ENCODE peak calls at places on chromosomes 6 and 20, in seven cellular contexts. A is stomach, S is spleen, V is suprapubic skin, L is upper lobe of left lung, G is K562, R is HL-60. D is an unnamed sample. For H3K27me3, the result is how much of the 10 kb centered on the place peaks cover.

GRCh38 chr6:43713611-43714310 is 26.2 kb upstream of the MRPS18A start:
- DNase-seq in A (no peak), S (no peak), V (no peak), L (no peak), G (no peak), R (no peak), D (no peak)

GRCh38 chr6:137878810-137879285 is 11.8 kb downstream of the TNFAIP3 start:
- DNase-seq in A (no peak), S (peak), V (peak), L (peak), G (no peak), R (no peak), D (peak)

GRCh38 chr6:136317023-136317649 is 27.5 kb upstream of the BCLAF1 start:
- DNase-seq in A (peak), S (no peak), V (no peak), L (no peak), G (peak), R (peak), D (peak)

GRCh38 chr20:19817017-19817416 is 59.0 kb downstream of the RIN2 start:
- DNase-seq in A (no peak), S (no peak), V (no peak), L (no peak), G (no peak), R (no peak), D (no peak)

GRCh38 chr6:31701666-31702420 is 1.3 kb downstream of the ABHD16A start:
- DNase-seq in A (no peak), S (no peak), V (no peak), L (no peak), G (no peak), R (no peak), D (no peak)

GRCh38 chr20:32453467-32454163 is 95.5 kb downstream of the ASXL1 start:
- DNase-seq in A (no peak), S (peak), V (no peak), L (no peak), G (no peak), R (no peak), D (no peak)

GRCh38 chr6:24761193-24761835 is 13.4 kb upstream of the GMNN start:
- DNase-seq in A (no peak), S (no peak), V (no peak), L (peak), G (peak), R (no peak), D (no peak)

GRCh38 chr20:25039697-25040437 is 18.1 kb downstream of the ACSS1 start:
- DNase-seq in A (peak), S (peak), V (peak), L (no peak), G (no peak), R (no peak), D (peak)

GRCh38 chr6:4225207-4225872 is 90.0 kb upstream of the ECI2 start:
- DNase-seq in A (no peak), S (no peak), V (no peak), L (no peak), G (no peak), R (no peak), D (no peak)

DNA sequence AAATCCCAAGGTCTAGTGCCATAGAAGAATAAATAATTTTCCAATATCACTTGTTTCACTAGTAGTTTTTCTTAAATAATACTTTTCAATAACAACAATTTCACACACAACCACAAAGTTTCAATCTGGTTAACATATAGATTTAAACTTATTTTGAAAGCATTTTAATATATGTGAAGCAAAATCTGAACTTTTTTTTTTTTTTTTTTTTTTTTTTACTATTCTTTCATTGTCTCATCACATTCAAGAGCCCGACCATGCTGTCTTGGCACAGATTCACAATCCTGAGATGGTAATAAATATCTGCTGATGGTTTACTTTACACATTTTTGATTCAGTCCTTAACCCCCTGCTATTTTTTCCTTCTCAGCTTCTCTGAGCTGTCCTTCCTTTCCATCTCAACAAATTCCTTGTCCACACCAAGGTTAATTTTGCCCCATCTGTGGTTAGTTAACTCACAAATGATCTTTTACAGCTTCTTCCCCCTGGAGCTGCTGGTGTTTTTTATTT is 262.8 kb downstream of the TMEM242 start:
- DNase-seq in A (no peak), S (no peak), V (no peak), L (no peak), G (no peak), R (no peak), D (no peak)
- TF ChIP-seq POLR2AphosphoS5 in A (no peak), S (no peak), V (no peak), L (no peak), G (no peak), R (no peak), D (no peak)

DNA sequence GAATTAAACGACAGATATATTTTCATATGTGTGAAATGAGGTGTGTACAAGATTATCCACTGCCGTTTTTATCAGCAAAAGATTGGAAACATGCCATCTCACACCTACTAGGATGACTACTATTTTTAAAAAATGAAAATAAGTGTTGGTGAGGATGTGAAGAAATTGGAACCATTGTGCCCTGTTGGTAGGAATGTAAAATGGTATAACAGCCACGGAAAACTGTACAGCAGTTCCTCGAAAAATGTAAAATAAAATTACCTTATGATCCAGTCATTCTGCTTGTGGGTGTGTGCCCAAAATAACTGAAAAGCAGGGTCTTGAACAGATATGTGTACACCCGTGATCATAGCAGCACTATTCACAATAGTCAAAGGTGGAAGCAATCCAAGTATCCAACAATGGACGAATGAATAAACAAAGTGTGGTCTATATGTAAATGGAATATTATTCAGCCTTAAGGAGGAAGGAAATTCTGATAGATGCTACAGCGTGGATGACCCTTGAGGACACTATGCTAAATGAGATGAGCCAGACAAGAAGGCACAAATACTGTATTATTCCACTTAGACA is 27.0 kb upstream of the CCN5 start:
- DNase-seq in A (no peak), S (no peak), V (no peak), L (no peak), G (no peak), R (no peak), D (no peak)
- TF ChIP-seq CTCF in A (no peak), S (no peak), V (no peak), L (no peak), G (no peak), R (no peak), D (no peak)

DNA sequence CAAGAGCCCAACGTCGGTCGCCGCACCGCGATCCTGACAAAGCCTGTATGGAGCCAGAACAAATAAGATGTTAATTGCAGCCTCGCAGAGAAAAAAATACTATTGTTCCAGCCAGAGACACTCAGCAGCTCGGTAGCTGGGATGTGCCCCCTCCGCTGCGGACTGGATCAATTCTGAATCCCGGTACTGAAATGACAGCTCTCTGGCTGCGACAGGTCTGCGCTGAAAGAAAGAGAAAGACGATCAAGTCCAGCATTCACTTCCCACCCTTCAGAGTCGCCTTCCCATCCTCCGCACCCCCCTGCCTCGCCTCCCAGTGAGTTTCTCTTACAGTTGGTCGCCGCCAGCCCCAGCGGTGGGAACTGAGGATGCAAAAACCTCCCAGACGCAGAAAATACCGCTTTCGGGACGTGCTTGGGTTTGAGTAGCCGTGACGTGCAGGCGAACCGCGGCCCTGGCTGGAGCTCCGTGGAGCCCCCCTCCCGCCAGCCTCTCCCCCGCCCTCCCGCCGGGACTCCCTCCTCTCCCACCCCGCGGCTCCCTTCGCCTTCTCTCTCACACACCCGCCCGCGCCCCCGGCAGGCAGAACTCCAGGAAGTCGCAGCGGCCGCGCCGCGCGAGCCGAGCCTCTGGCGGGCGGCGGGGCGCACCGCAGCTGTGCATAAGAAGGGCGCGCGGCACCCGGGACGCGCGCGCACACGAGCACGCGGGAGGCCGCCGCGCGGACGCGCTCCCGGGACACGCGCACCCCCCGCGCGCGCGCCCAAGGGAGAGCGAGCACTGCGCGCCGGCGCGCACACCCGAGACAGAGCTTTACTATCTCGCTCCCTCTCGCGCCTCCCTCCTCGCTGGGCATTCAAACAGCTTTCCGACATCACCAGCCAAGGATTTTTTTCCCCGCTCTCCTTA is at the start of gene ADGRB3:
- DNase-seq in A (peak), S (peak), V (peak), L (peak), G (peak), R (peak), D (peak)
- H3K27me3 ChIP-seq in A (half or more), S (under half), V (under half), L (under half), G (under half), R (under half), D (under half)

DNA sequence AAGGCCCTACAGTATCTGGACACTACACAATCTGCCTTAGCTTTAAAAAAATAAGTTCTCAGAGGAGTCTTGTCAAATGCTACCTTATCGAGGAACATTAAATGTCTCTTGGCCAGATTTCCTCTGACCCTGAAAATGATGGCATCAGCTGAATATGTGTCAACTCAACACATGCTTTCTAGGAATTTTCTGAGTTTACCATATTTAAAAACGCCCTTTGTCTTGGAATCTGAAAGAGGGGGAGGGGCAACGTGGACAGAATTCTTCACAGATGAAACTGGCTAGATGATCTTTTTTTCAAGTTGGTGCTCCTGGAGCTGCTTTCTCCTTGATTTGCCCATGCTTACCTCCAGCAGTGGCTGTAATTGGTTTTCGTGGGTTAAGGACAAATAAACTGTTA is 5.1 kb downstream of the SOX4 start:
- DNase-seq in A (no peak), S (no peak), V (no peak), L (no peak), G (no peak), R (no peak), D (no peak)
- TF ChIP-seq POLR2AphosphoS5 in A (no peak), S (no peak), V (no peak), L (no peak), G (no peak), R (no peak), D (no peak)

GRCh38 chr6:166544294-166544605 is 42.2 kb downstream of the RAMACL start:
- DNase-seq in A (no peak), S (peak), V (no peak), L (no peak), G (no peak), R (no peak), D (no peak)
- TF ChIP-seq CTCF in A (no peak), S (no peak), V (no peak), L (no peak), G (no peak), R (no peak), D (no peak)

DNA sequence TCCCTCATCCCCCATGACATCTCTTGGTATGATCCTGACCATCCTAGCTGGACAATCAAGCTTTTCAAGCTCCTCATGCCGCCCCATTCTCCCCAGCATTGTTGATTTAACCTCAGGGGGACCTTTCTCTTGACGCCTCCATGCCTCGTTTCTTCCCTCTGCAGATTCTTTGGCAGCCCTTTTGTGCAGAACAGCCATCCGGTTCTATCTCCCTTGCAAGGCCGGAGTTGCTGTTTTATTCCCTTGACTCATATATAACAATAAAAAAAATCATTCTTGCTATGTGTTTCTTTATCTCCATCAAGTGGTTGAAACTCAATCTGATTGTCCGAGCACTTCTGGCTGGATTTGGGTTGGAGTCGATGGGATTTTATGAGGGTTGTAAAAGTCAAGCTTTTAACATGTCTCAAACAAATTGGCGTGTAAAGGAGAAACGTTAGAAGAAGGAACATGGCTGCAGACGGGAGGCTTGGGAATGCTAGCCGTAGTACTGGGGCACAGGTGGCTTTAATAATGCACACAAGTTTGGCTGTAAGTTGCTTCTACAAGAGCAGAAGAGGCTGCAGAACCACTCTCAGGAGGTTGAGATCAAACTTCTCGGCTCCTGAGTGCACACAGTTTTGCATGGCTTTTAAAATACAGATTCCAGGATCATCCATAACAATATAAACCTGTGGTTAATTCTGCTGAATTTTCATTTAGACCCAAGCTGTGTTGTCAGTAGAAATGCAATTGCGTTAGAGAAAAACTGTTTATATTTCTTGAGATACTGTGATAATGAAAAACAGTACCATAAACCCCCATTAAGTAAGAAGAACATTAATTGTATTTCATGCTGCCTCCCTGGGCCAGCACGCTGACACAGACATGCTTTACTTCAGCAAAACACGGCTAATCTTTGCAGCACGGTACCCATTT is 4.1 kb upstream of the SULF2 start:
- DNase-seq in A (no peak), S (no peak), V (no peak), L (no peak), G (no peak), R (no peak), D (no peak)
- H3K27me3 ChIP-seq in A (under half), S (under half), V (under half), L (under half), G (under half), R (under half), D (under half)